ENCODE peak calls at places on chromosome 1, in seven cellular contexts. One of them, this sample, is unnamed.

GRCh38 chr1:55938376-55938850 is 641.0 kb downstream of the PLPP3 start:
- DNase-seq in GM23338: no peak
- DNase-seq in lower lobe of right lung: no peak
- DNase-seq in MM.1S: no peak
- DNase-seq in breast epithelium: no peak
- DNase-seq in upper lobe of left lung: no peak
- DNase-seq in DND-41: no peak
- DNase-seq in this sample: peak; percentile 44

GRCh38 chr1:186511761-186512637 is 51.1 kb upstream of the PDC start:
- DNase-seq in breast epithelium: no peak
- DNase-seq in GM23338: peak; percentile 12
- DNase-seq in MM.1S: peak; percentile 85
- DNase-seq in lower lobe of right lung: peak; percentile 69
- DNase-seq in upper lobe of left lung: peak; percentile 82
- DNase-seq in DND-41: no peak
- DNase-seq in this sample: peak; percentile 23

GRCh38 chr1:23643668-23644554 is 47.7 kb upstream of the RPL11 start:
- DNase-seq in breast epithelium: no peak
- DNase-seq in GM23338: no peak
- DNase-seq in MM.1S: no peak
- DNase-seq in upper lobe of left lung: no peak
- DNase-seq in DND-41: no peak
- DNase-seq in lower lobe of right lung: no peak
- DNase-seq in this sample: no peak

GRCh38 chr1:180270767-180271639 is 40.9 kb downstream of the LHX4 start:
- DNase-seq in upper lobe of left lung: no peak
- DNase-seq in breast epithelium: no peak
- DNase-seq in lower lobe of right lung: no peak
- DNase-seq in GM23338: peak; percentile 27
- DNase-seq in DND-41: no peak
- DNase-seq in MM.1S: no peak
- DNase-seq in this sample: no peak

GRCh38 chr1:29237906-29238600 is 1.7 kb downstream of the PTPRU start:
- DNase-seq in GM23338: peak; percentile 75
- DNase-seq in lower lobe of right lung: peak; percentile 70
- DNase-seq in upper lobe of left lung: peak; percentile 64
- DNase-seq in DND-41: no peak
- DNase-seq in MM.1S: no peak
- DNase-seq in breast epithelium: peak; percentile 62
- DNase-seq in this sample: peak; percentile 86

GRCh38 chr1:4219111-4219510 is 319.0 kb upstream of the C1orf174 start:
- DNase-seq in breast epithelium: no peak
- DNase-seq in lower lobe of right lung: no peak
- DNase-seq in DND-41: no peak
- DNase-seq in GM23338: no peak
- DNase-seq in MM.1S: no peak
- DNase-seq in upper lobe of left lung: no peak
- DNase-seq in this sample: no peak

GRCh38 chr1:29876902-29877301 is 640.6 kb downstream of the PTPRU start:
- DNase-seq in DND-41: no peak
- DNase-seq in lower lobe of right lung: no peak
- DNase-seq in MM.1S: peak; percentile 19
- DNase-seq in GM23338: peak; percentile 79
- DNase-seq in breast epithelium: peak; percentile 40
- DNase-seq in upper lobe of left lung: no peak
- DNase-seq in this sample: no peak

GRCh38 chr1:165549908-165550480 is 6.2 kb downstream of the LRRC52 start:
- DNase-seq in lower lobe of right lung: no peak
- DNase-seq in MM.1S: no peak
- DNase-seq in upper lobe of left lung: peak; percentile 43
- DNase-seq in breast epithelium: no peak
- DNase-seq in DND-41: no peak
- DNase-seq in GM23338: no peak
- DNase-seq in this sample: no peak

GRCh38 chr1:2303016-2303775 is 75.1 kb downstream of the SKI start:
- DNase-seq in GM23338: no peak
- DNase-seq in MM.1S: no peak
- DNase-seq in upper lobe of left lung: no peak
- DNase-seq in breast epithelium: no peak
- DNase-seq in DND-41: no peak
- DNase-seq in lower lobe of right lung: no peak
- DNase-seq in this sample: no peak

GRCh38 chr1:13779930-13780329 is 79.9 kb downstream of the PRDM2 start:
- DNase-seq in GM23338: no peak
- DNase-seq in breast epithelium: no peak
- DNase-seq in DND-41: no peak
- DNase-seq in upper lobe of left lung: no peak
- DNase-seq in MM.1S: no peak
- DNase-seq in lower lobe of right lung: no peak
- DNase-seq in this sample: no peak

GRCh38 chr1:153945795-153946621 is 510 bp downstream of the DENND4B start:
- DNase-seq in breast epithelium: peak; percentile 76
- DNase-seq in GM23338: peak; percentile 62
- DNase-seq in upper lobe of left lung: peak; percentile 94
- DNase-seq in MM.1S: peak; percentile 94
- DNase-seq in lower lobe of right lung: peak; percentile 95
- DNase-seq in DND-41: peak; percentile 68
- DNase-seq in this sample: peak; percentile 96

GRCh38 chr1:111821121-111821745 is 65.5 kb downstream of the DDX20 start:
- DNase-seq in MM.1S: no peak
- DNase-seq in GM23338: no peak
- DNase-seq in DND-41: no peak
- DNase-seq in upper lobe of left lung: no peak
- DNase-seq in breast epithelium: no peak
- DNase-seq in lower lobe of right lung: no peak
- DNase-seq in this sample: no peak

GRCh38 chr1:60068393-60069045 is 5.1 kb downstream of the C1orf87 start:
- DNase-seq in DND-41: no peak
- DNase-seq in MM.1S: no peak
- DNase-seq in GM23338: no peak
- DNase-seq in breast epithelium: no peak
- DNase-seq in lower lobe of right lung: no peak
- DNase-seq in upper lobe of left lung: no peak
- DNase-seq in this sample: no peak

GRCh38 chr1:212238552-212238951 is 46.7 kb upstream of the PPP2R5A start:
- DNase-seq in DND-41: no peak
- DNase-seq in breast epithelium: peak; percentile 55
- DNase-seq in GM23338: no peak
- DNase-seq in upper lobe of left lung: peak; percentile 52
- DNase-seq in lower lobe of right lung: no peak
- DNase-seq in MM.1S: no peak
- DNase-seq in this sample: no peak

GRCh38 chr1:241507189-241507820 is 12.2 kb downstream of the FH start:
- DNase-seq in GM23338: no peak
- DNase-seq in breast epithelium: no peak
- DNase-seq in MM.1S: no peak
- DNase-seq in lower lobe of right lung: no peak
- DNase-seq in upper lobe of left lung: no peak
- DNase-seq in DND-41: no peak
- DNase-seq in this sample: no peak

DNA sequence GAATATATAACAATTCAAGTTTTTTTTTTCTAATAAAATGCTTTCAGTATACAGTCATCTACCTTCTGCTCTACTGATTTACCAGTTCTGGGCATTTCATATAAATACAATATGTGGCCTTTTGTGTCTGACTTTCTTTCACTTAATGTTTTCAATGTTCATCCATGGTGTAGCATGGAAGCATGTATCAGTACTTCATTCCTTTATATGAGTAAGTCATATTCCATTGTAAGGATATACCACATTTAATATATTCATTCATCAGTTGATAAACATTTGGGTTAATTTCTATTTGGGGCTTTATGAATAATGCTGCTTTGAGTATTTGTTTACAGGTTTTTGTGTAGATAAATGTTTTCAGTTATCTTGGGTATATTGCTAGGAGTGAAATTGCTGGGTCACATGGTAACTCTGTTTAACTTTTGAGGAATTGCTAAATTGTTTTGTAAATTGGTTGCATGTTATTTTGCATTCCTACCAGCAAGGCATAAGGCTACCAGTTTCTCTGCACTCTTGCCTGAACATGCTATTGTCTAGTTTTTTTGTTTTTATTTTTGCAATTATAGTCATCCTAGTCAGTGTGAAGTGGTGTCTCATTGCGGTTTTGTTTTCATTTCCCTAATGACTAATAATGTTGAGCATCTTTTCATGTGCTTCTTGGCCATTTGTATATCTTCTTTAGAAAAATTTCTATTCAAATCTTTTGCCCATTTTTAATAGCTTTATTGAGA is 206.1 kb downstream of the TM2D1 start:
- DNase-seq in DND-41: no peak
- DNase-seq in GM23338: no peak
- DNase-seq in breast epithelium: no peak
- DNase-seq in MM.1S: no peak
- DNase-seq in upper lobe of left lung: no peak
- DNase-seq in lower lobe of right lung: no peak
- DNase-seq in this sample: no peak
- TF ChIP-seq CTCF in DND-41: no peak
- TF ChIP-seq CTCF in GM23338: no peak
- TF ChIP-seq CTCF in breast epithelium: no peak
- TF ChIP-seq CTCF in MM.1S: no peak
- TF ChIP-seq CTCF in upper lobe of left lung: no peak
- TF ChIP-seq CTCF in lower lobe of right lung: no peak
- TF ChIP-seq CTCF in this sample: no peak

GRCh38 chr1:234495231-234495990 is 16.4 kb upstream of the TARBP1 start:
- DNase-seq in lower lobe of right lung: no peak
- DNase-seq in DND-41: no peak
- DNase-seq in breast epithelium: no peak
- DNase-seq in GM23338: no peak
- DNase-seq in upper lobe of left lung: no peak
- DNase-seq in MM.1S: peak; percentile 79
- DNase-seq in this sample: no peak

GRCh38 chr1:234498448-234499118 is 19.6 kb upstream of the TARBP1 start:
- DNase-seq in upper lobe of left lung: no peak
- DNase-seq in DND-41: no peak
- DNase-seq in lower lobe of right lung: no peak
- DNase-seq in GM23338: no peak
- DNase-seq in breast epithelium: no peak
- DNase-seq in MM.1S: no peak
- DNase-seq in this sample: no peak

GRCh38 chr1:234500269-234500668 is 21.3 kb upstream of the TARBP1 start:
- DNase-seq in DND-41: no peak
- DNase-seq in lower lobe of right lung: no peak
- DNase-seq in breast epithelium: no peak
- DNase-seq in upper lobe of left lung: no peak
- DNase-seq in GM23338: no peak
- DNase-seq in MM.1S: no peak
- DNase-seq in this sample: no peak

GRCh38 chr1:234499119-234500039 is 20.4 kb upstream of the TARBP1 start:
- DNase-seq in breast epithelium: peak; percentile 93
- DNase-seq in lower lobe of right lung: peak; percentile 94
- DNase-seq in GM23338: peak; percentile 93
- DNase-seq in DND-41: peak; percentile 90
- DNase-seq in upper lobe of left lung: peak; percentile 96
- DNase-seq in MM.1S: peak; percentile 86
- DNase-seq in this sample: peak; percentile 95

GRCh38 chr1:234497589-234497988 is 18.6 kb upstream of the TARBP1 start:
- DNase-seq in lower lobe of right lung: no peak
- DNase-seq in DND-41: no peak
- DNase-seq in GM23338: no peak
- DNase-seq in breast epithelium: no peak
- DNase-seq in upper lobe of left lung: no peak
- DNase-seq in MM.1S: no peak
- DNase-seq in this sample: no peak
- H3K4me1 ChIP-seq in lower lobe of right lung: peaks cover 27% of the 10 kb centered on the region
- H3K4me1 ChIP-seq in DND-41: peaks cover 20% of the 10 kb centered on the region
- H3K4me1 ChIP-seq in GM23338: peaks cover 4% of the 10 kb centered on the region
- H3K4me1 ChIP-seq in breast epithelium: peaks cover 3% of the 10 kb centered on the region
- H3K4me1 ChIP-seq in upper lobe of left lung: peaks cover 19% of the 10 kb centered on the region
- H3K4me1 ChIP-seq in MM.1S: peaks cover 32% of the 10 kb centered on the region
- H3K4me1 ChIP-seq in this sample: peaks cover 12% of the 10 kb centered on the region

GRCh38 chr1:109398343-109399225 is 866 bp upstream of the SORT1 start:
- DNase-seq in upper lobe of left lung: no peak
- DNase-seq in breast epithelium: no peak
- DNase-seq in MM.1S: no peak
- DNase-seq in GM23338: no peak
- DNase-seq in DND-41: no peak
- DNase-seq in lower lobe of right lung: no peak
- DNase-seq in this sample: no peak
- H3K27ac ChIP-seq in upper lobe of left lung: peak overlapping the region; percentile 92
- H3K27ac ChIP-seq in breast epithelium: peak overlapping the region; percentile 68
- H3K27ac ChIP-seq in MM.1S: no peak overlapping the region
- H3K27ac ChIP-seq in GM23338: peak overlapping the region; percentile 98
- H3K27ac ChIP-seq in DND-41: peak overlapping the region; percentile 71
- H3K27ac ChIP-seq in lower lobe of right lung: peak overlapping the region; percentile 59
- H3K27ac ChIP-seq in this sample: no peak overlapping the region

GRCh38 chr1:37092937-37093336 is 58.6 kb upstream of the GRIK3 start:
- DNase-seq in breast epithelium: no peak
- DNase-seq in upper lobe of left lung: no peak
- DNase-seq in GM23338: no peak
- DNase-seq in lower lobe of right lung: no peak
- DNase-seq in MM.1S: no peak
- DNase-seq in DND-41: no peak
- DNase-seq in this sample: no peak

GRCh38 chr1:37094302-37094701 is 60.0 kb upstream of the GRIK3 start:
- DNase-seq in GM23338: no peak
- DNase-seq in lower lobe of right lung: no peak
- DNase-seq in upper lobe of left lung: no peak
- DNase-seq in DND-41: no peak
- DNase-seq in MM.1S: no peak
- DNase-seq in breast epithelium: no peak
- DNase-seq in this sample: no peak

GRCh38 chr1:37098196-37098595 is 63.9 kb upstream of the GRIK3 start:
- DNase-seq in MM.1S: no peak
- DNase-seq in upper lobe of left lung: no peak
- DNase-seq in DND-41: no peak
- DNase-seq in breast epithelium: no peak
- DNase-seq in lower lobe of right lung: no peak
- DNase-seq in GM23338: no peak
- DNase-seq in this sample: no peak

GRCh38 chr1:37100310-37100709 is 66.0 kb upstream of the GRIK3 start:
- DNase-seq in DND-41: no peak
- DNase-seq in MM.1S: no peak
- DNase-seq in upper lobe of left lung: no peak
- DNase-seq in breast epithelium: no peak
- DNase-seq in lower lobe of right lung: no peak
- DNase-seq in GM23338: no peak
- DNase-seq in this sample: no peak

DNA sequence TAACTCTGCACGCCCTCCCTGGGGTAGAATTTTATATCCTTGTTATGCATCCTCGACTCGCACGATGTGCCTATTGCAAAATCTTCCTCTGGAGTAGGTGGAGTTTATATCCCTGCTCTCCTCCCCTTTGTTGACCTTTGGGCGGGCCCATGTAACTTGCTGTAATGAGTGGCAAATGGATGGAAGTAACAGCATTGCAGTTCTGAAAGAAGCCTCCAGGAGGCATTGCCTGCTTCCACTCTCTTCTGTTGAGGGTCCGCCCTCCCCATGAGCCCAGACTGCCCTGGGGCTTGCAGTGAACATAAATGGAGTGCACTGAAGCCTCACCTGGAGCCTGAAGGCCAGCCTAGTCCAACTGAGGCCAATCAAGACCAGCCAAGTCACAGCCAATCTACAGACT is 62.2 kb upstream of the GRIK3 start:
- DNase-seq in lower lobe of right lung: no peak
- DNase-seq in breast epithelium: no peak
- DNase-seq in GM23338: peak; percentile 79
- DNase-seq in upper lobe of left lung: no peak
- DNase-seq in MM.1S: no peak
- DNase-seq in DND-41: peak; percentile 19
- DNase-seq in this sample: no peak
- TF ChIP-seq CTCF in lower lobe of right lung: peak; percentile 11
- TF ChIP-seq CTCF in breast epithelium: no peak
- TF ChIP-seq CTCF in GM23338: peak; percentile 73
- TF ChIP-seq CTCF in upper lobe of left lung: no peak
- TF ChIP-seq CTCF in MM.1S: peak; percentile 41
- TF ChIP-seq CTCF in DND-41: peak; percentile 62
- TF ChIP-seq CTCF in this sample: no peak

This sample was measured in kidney.